ENCODE peak calls at places on chromosomes 11 and 22, in six cellular contexts. One of them, this sample, is unnamed. For H3K4me1, the result is how much of the 10 kb centered on the place peaks cover.

GRCh38 chr11:39239553-39239952 is 2219.9 kb downstream of the LRRC4C start:
- DNase-seq in K562: no peak
- DNase-seq in DND-41: no peak
- DNase-seq in gastrocnemius medialis: no peak
- DNase-seq in neural progenitor cell: no peak
- DNase-seq in suprapubic skin: no peak
- DNase-seq in this sample: no peak

GRCh38 chr11:78647266-78647915 is 72.7 kb upstream of the NARS2 start:
- DNase-seq in K562: no peak
- DNase-seq in DND-41: no peak
- DNase-seq in gastrocnemius medialis: no peak
- DNase-seq in neural progenitor cell: no peak
- DNase-seq in suprapubic skin: no peak
- DNase-seq in this sample: no peak

GRCh38 chr11:106152013-106152412 is 74.6 kb downstream of the AASDHPPT start:
- DNase-seq in K562: no peak
- DNase-seq in DND-41: no peak
- DNase-seq in gastrocnemius medialis: no peak
- DNase-seq in neural progenitor cell: no peak
- DNase-seq in suprapubic skin: no peak
- DNase-seq in this sample: peak

GRCh38 chr11:27076121-27076589 is 35.5 kb downstream of the BBOX1 start:
- DNase-seq in K562: no peak
- DNase-seq in DND-41: no peak
- DNase-seq in gastrocnemius medialis: no peak
- DNase-seq in neural progenitor cell: peak
- DNase-seq in suprapubic skin: no peak
- DNase-seq in this sample: no peak

GRCh38 chr22:20256042-20256441 is 12.1 kb downstream of the RTN4R start:
- DNase-seq in K562: no peak
- DNase-seq in DND-41: no peak
- DNase-seq in gastrocnemius medialis: no peak
- DNase-seq in neural progenitor cell: no peak
- DNase-seq in suprapubic skin: no peak
- DNase-seq in this sample: no peak

GRCh38 chr11:92848578-92848977 is 120.9 kb upstream of the MTNR1B start:
- DNase-seq in K562: no peak
- DNase-seq in DND-41: no peak
- DNase-seq in gastrocnemius medialis: no peak
- DNase-seq in neural progenitor cell: no peak
- DNase-seq in suprapubic skin: no peak
- DNase-seq in this sample: no peak

GRCh38 chr22:31343235-31344191 is 2.6 kb downstream of the PATZ1 start:
- DNase-seq in K562: peak
- DNase-seq in DND-41: no peak
- DNase-seq in gastrocnemius medialis: no peak
- DNase-seq in neural progenitor cell: peak
- DNase-seq in suprapubic skin: no peak
- DNase-seq in this sample: peak

GRCh38 chr11:86737752-86738151 is 62.6 kb upstream of the PRSS23 start:
- DNase-seq in K562: no peak
- DNase-seq in DND-41: no peak
- DNase-seq in gastrocnemius medialis: no peak
- DNase-seq in neural progenitor cell: no peak
- DNase-seq in suprapubic skin: no peak
- DNase-seq in this sample: no peak

GRCh38 chr11:62542750-62543567 is 3.6 kb downstream of the AHNAK start:
- DNase-seq in K562: peak
- DNase-seq in DND-41: peak
- DNase-seq in gastrocnemius medialis: peak
- DNase-seq in neural progenitor cell: peak
- DNase-seq in suprapubic skin: peak
- DNase-seq in this sample: peak

GRCh38 chr11:12246169-12246568 is 131.2 kb upstream of the PARVA start:
- DNase-seq in K562: no peak
- DNase-seq in DND-41: no peak
- DNase-seq in gastrocnemius medialis: no peak
- DNase-seq in neural progenitor cell: no peak
- DNase-seq in suprapubic skin: no peak
- DNase-seq in this sample: no peak

GRCh38 chr11:76329084-76329648 is 51.8 kb downstream of the THAP12 start:
- DNase-seq in K562: no peak
- DNase-seq in DND-41: no peak
- DNase-seq in gastrocnemius medialis: no peak
- DNase-seq in neural progenitor cell: peak
- DNase-seq in suprapubic skin: no peak
- DNase-seq in this sample: no peak

GRCh38 chr11:125285844-125286243 is 121.3 kb downstream of the PKNOX2 start:
- DNase-seq in K562: no peak
- DNase-seq in DND-41: no peak
- DNase-seq in gastrocnemius medialis: no peak
- DNase-seq in neural progenitor cell: no peak
- DNase-seq in suprapubic skin: no peak
- DNase-seq in this sample: no peak

GRCh38 chr11:107810875-107811274 is 47.7 kb downstream of the SLC35F2 start:
- DNase-seq in K562: no peak
- DNase-seq in DND-41: no peak
- DNase-seq in gastrocnemius medialis: no peak
- DNase-seq in neural progenitor cell: no peak
- DNase-seq in suprapubic skin: no peak
- DNase-seq in this sample: no peak

GRCh38 chr11:27468643-27469332 is 3.8 kb downstream of the LGR4 start:
- DNase-seq in K562: no peak
- DNase-seq in DND-41: no peak
- DNase-seq in gastrocnemius medialis: no peak
- DNase-seq in neural progenitor cell: peak
- DNase-seq in suprapubic skin: no peak
- DNase-seq in this sample: no peak

GRCh38 chr11:67584205-67584880 is 731 bp downstream of the GSTP1 start:
- DNase-seq in K562: peak
- DNase-seq in DND-41: peak
- DNase-seq in gastrocnemius medialis: peak
- DNase-seq in neural progenitor cell: peak
- DNase-seq in suprapubic skin: peak
- DNase-seq in this sample: peak

DNA sequence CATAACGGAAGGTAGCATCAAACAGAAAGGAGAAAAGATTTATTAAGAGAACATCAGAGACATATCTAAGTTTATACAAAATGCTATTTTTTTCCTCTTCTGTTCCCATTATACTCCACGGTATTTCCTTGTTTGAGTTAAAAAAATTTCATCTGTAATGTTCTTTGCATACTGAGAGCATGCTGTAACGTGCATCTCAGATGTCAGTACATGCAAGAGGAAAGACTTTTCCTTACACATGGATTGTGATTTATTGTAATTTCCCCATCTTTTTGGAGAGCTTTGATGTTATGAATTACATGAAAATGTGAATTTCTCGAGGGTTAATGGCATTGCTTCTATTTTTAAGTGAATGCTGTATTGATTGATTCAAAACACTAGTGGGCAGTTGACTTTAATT is 1164.0 kb downstream of the LRRC4C start:
- DNase-seq in K562: no peak
- DNase-seq in DND-41: no peak
- DNase-seq in gastrocnemius medialis: no peak
- DNase-seq in neural progenitor cell: no peak
- DNase-seq in suprapubic skin: no peak
- DNase-seq in this sample: no peak
- H3K4me1 ChIP-seq in K562: under half
- H3K4me1 ChIP-seq in DND-41: under half
- H3K4me1 ChIP-seq in gastrocnemius medialis: under half
- H3K4me1 ChIP-seq in neural progenitor cell: under half
- H3K4me1 ChIP-seq in suprapubic skin: under half
- H3K4me1 ChIP-seq in this sample: under half

DNA sequence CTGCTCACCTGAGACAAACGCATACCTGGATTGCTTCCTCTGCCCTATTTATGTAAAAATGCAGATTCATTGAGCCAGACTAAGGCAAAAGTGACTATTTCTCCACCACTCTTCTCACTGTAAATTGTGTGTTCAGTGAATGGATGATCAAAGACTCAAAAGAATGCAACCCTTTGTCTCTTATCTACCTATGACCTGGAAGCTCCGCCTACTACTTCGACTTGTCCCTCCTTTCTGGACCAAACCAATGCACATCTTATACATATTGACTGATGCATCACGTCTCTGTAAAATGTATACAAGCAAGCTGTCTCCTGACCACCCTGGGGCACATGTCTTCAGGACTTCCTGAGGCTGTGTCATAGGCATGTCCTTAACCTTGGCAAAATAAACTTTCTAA is 418.0 kb upstream of the SYN3 start:
- DNase-seq in K562: no peak
- DNase-seq in DND-41: no peak
- DNase-seq in gastrocnemius medialis: no peak
- DNase-seq in neural progenitor cell: no peak
- DNase-seq in suprapubic skin: no peak
- DNase-seq in this sample: no peak
- H3K27ac ChIP-seq in K562: no peak
- H3K27ac ChIP-seq in DND-41: no peak
- H3K27ac ChIP-seq in gastrocnemius medialis: no peak
- H3K27ac ChIP-seq in neural progenitor cell: no peak
- H3K27ac ChIP-seq in suprapubic skin: no peak
- H3K27ac ChIP-seq in this sample: no peak

GRCh38 chr11:129703846-129704245 is 111.8 kb upstream of the TMEM45B start:
- DNase-seq in K562: no peak
- DNase-seq in DND-41: no peak
- DNase-seq in gastrocnemius medialis: no peak
- DNase-seq in neural progenitor cell: no peak
- DNase-seq in suprapubic skin: no peak
- DNase-seq in this sample: no peak

GRCh38 chr11:129702410-129703390 is 112.9 kb upstream of the TMEM45B start:
- DNase-seq in K562: no peak
- DNase-seq in DND-41: no peak
- DNase-seq in gastrocnemius medialis: no peak
- DNase-seq in neural progenitor cell: no peak
- DNase-seq in suprapubic skin: no peak
- DNase-seq in this sample: no peak

GRCh38 chr11:129704831-129705230 is 110.8 kb upstream of the TMEM45B start:
- DNase-seq in K562: no peak
- DNase-seq in DND-41: no peak
- DNase-seq in gastrocnemius medialis: no peak
- DNase-seq in neural progenitor cell: no peak
- DNase-seq in suprapubic skin: no peak
- DNase-seq in this sample: no peak

GRCh38 chr11:129701706-129702105 is 113.9 kb upstream of the TMEM45B start:
- DNase-seq in K562: no peak
- DNase-seq in DND-41: no peak
- DNase-seq in gastrocnemius medialis: no peak
- DNase-seq in neural progenitor cell: no peak
- DNase-seq in suprapubic skin: no peak
- DNase-seq in this sample: no peak

DNA sequence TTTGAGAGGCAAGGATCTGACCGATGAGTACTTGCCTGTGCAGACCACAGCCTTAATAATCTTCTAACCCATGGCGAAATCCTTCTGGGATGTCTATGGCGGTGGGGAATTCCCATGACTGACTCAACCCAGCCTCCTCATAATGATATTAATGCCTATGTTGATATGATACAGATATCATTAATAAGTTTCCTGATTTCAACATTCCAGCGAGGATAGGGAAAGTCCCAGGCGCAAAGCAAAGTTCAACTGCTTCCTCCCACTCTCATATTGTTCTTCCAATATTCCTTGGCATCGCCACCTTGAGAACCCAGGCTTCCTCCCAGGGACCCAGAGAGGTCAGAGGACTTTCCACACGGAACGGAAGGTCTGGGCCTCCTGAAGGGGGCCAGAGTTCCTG is 110.3 kb upstream of the TMEM45B start:
- DNase-seq in K562: no peak
- DNase-seq in DND-41: no peak
- DNase-seq in gastrocnemius medialis: no peak
- DNase-seq in neural progenitor cell: no peak
- DNase-seq in suprapubic skin: no peak
- DNase-seq in this sample: no peak
- H3K4me1 ChIP-seq in K562: under half
- H3K4me1 ChIP-seq in DND-41: under half
- H3K4me1 ChIP-seq in gastrocnemius medialis: under half
- H3K4me1 ChIP-seq in neural progenitor cell: under half
- H3K4me1 ChIP-seq in suprapubic skin: under half
- H3K4me1 ChIP-seq in this sample: under half

DNA sequence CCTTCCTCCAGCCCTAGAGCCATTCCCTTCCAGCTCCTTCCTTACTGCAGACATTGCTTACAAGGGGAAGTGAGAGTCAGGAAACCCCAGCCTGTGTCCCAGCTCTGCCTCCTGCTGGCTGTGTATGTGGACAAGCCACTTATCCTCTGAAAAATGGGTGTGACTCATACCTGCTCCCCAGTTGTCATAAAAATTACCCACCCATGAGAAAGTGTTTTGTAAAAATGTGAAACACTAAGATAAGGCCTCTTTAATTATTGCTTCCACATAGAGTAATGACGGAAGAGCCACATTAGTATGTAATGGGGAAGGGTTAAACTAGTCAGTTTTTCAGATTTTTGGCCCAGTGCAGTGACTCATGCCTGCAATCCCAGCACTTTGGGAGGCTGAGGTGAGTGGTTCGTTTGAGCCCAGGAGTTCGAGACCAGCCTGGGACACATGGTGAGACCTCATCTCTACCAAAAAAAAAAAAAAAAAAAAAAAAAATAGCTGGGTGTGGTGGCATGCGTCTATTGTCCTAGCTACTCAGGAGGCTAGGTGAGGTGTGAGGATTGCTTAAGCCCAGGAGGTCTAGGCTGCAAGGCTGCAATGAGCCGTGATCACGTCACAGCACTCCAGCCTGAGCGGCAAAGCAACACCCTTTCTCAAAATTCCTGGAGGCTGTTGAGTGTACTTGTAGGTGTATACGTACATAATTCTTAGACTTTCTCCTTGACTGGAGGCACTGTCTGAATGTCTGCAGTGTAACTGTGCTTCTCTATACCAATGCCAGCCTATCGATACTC is 84.9 kb downstream of the CTTN start:
- DNase-seq in K562: peak
- DNase-seq in DND-41: no peak
- DNase-seq in gastrocnemius medialis: peak
- DNase-seq in neural progenitor cell: no peak
- DNase-seq in suprapubic skin: no peak
- DNase-seq in this sample: peak
- H3K27ac ChIP-seq in K562: no peak
- H3K27ac ChIP-seq in DND-41: no peak
- H3K27ac ChIP-seq in gastrocnemius medialis: peak
- H3K27ac ChIP-seq in neural progenitor cell: no peak
- H3K27ac ChIP-seq in suprapubic skin: no peak
- H3K27ac ChIP-seq in this sample: no peak

This sample was measured in Karpas-422.